ENCODE peak calls at places on chromosomes 6 and 20, in six cellular contexts. V is GM12892, U is H1, Q is HepG2, I is K562, Y is GM12878. M is an unnamed sample.

GRCh38 chr20:23658336-23658735 is 20.6 kb upstream of the CST3 start:
- DNase-seq in V (no peak), U (no peak), Q (no peak), I (no peak), Y (no peak), M (no peak)

GRCh38 chr6:106872044-106872443 is 102.5 kb downstream of the CD24 start:
- DNase-seq in V (no peak), U (no peak), Q (no peak), I (no peak), Y (no peak), M (no peak)

GRCh38 chr6:18387061-18387721 is at the start of gene RNF144B:
- DNase-seq in V (peak), U (peak), Q (peak), I (no peak), Y (peak), M (no peak)

GRCh38 chr6:170346649-170347048 is 40.1 kb downstream of the FAM120B start:
- DNase-seq in V (no peak), U (no peak), Q (no peak), I (no peak), Y (no peak), M (no peak)

GRCh38 chr6:149284904-149285303 is 32.6 kb upstream of the TAB2 start:
- DNase-seq in V (no peak), U (no peak), Q (no peak), I (no peak), Y (no peak), M (no peak)

GRCh38 chr6:140579918-140580317 is 1205.5 kb upstream of the CITED2 start:
- DNase-seq in V (no peak), U (no peak), Q (no peak), I (no peak), Y (no peak), M (no peak)

GRCh38 chr20:36737183-36737499 is 8.7 kb downstream of the NDRG3 start:
- DNase-seq in V (no peak), U (no peak), Q (no peak), I (no peak), Y (no peak), M (no peak)

GRCh38 chr6:72218125-72218524 is 331.8 kb downstream of the RIMS1 start:
- DNase-seq in V (no peak), U (peak), Q (peak), I (peak), Y (no peak), M (no peak)

GRCh38 chr6:37365791-37366190 is 12.0 kb downstream of the RNF8 start:
- DNase-seq in V (no peak), U (no peak), Q (peak), I (no peak), Y (no peak), M (no peak)

GRCh38 chr20:1185781-1186334 is 1.1 kb upstream of the TMEM74B start:
- DNase-seq in V (peak), U (peak), Q (peak), I (peak), Y (no peak), M (peak)

GRCh38 chr6:131914234-131914633 is 36.9 kb downstream of the CCN2 start:
- DNase-seq in V (no peak), U (no peak), Q (no peak), I (no peak), Y (no peak), M (no peak)

GRCh38 chr6:36735110-36735971 is 37.7 kb downstream of the RAB44 start:
- DNase-seq in V (no peak), U (no peak), Q (no peak), I (no peak), Y (no peak), M (peak)

GRCh38 chr6:39367661-39368060 is 45.2 kb upstream of the KCNK16 start:
- DNase-seq in V (no peak), U (no peak), Q (no peak), I (no peak), Y (no peak), M (no peak)

GRCh38 chr20:53883098-53883762 is 187.2 kb downstream of the BCAS1 start:
- DNase-seq in V (no peak), U (no peak), Q (no peak), I (no peak), Y (no peak), M (no peak)

GRCh38 chr6:15249371-15250019 is 3.6 kb downstream of the JARID2 start:
- DNase-seq in V (no peak), U (no peak), Q (no peak), I (no peak), Y (no peak), M (no peak)
- TF ChIP-seq TAF1 in V (no peak), U (no peak), Q (no peak), I (no peak), Y (no peak), M (no peak)

GRCh38 chr20:63979221-63979548 is 257 bp downstream of the SAMD10 start:
- DNase-seq in V (no peak), U (no peak), Q (no peak), I (no peak), Y (no peak), M (no peak)

GRCh38 chr20:63982937-63983336 is 2.0 kb downstream of the PRPF6 start:
- DNase-seq in V (no peak), U (no peak), Q (no peak), I (no peak), Y (no peak), M (no peak)

GRCh38 chr20:63980317-63980805 is 571 bp upstream of the PRPF6 start:
- DNase-seq in V (no peak), U (no peak), Q (peak), I (no peak), Y (no peak), M (no peak)

GRCh38 chr20:63979549-63980316 is at the start of gene SAMD10:
- DNase-seq in V (peak), U (no peak), Q (peak), I (peak), Y (peak), M (peak)

GRCh38 chr20:63980806-63981728 is at the start of gene PRPF6:
- DNase-seq in V (peak), U (peak), Q (peak), I (peak), Y (peak), M (peak)
- TF ChIP-seq POLR2A in V (peak), U (no peak), Q (no peak), I (peak), Y (peak), M (peak)

GRCh38 chr6:151292974-151293373 is 53.2 kb downstream of the AKAP12 start:
- DNase-seq in V (no peak), U (no peak), Q (no peak), I (no peak), Y (no peak), M (no peak)
- TF ChIP-seq POLR2AphosphoS5 in V (no peak), U (no peak), Q (no peak), I (no peak), Y (no peak), M (no peak)

DNA sequence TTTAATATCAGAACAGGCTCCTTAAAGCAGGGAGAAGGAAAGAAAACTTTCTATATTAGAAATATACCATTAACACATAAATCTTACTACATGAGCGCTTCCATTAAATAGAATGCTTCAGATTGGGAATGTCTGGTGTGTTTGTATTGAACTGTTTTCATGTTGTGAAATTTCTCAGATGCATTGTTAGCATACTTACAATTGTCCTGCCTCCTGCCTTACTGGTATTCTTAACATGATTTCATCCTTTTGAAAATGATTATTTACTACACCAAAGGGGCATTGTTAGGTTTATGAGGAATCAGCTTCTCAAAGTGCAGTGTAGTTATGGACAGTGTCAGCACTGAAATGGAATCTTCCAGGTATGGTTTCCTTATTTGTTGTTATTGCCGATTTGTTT is 145.6 kb downstream of the MTFR2 start:
- DNase-seq in V (no peak), U (no peak), Q (no peak), I (no peak), Y (no peak), M (no peak)
- TF ChIP-seq TAF1 in V (no peak), U (no peak), Q (no peak), I (no peak), Y (no peak), M (no peak)

DNA sequence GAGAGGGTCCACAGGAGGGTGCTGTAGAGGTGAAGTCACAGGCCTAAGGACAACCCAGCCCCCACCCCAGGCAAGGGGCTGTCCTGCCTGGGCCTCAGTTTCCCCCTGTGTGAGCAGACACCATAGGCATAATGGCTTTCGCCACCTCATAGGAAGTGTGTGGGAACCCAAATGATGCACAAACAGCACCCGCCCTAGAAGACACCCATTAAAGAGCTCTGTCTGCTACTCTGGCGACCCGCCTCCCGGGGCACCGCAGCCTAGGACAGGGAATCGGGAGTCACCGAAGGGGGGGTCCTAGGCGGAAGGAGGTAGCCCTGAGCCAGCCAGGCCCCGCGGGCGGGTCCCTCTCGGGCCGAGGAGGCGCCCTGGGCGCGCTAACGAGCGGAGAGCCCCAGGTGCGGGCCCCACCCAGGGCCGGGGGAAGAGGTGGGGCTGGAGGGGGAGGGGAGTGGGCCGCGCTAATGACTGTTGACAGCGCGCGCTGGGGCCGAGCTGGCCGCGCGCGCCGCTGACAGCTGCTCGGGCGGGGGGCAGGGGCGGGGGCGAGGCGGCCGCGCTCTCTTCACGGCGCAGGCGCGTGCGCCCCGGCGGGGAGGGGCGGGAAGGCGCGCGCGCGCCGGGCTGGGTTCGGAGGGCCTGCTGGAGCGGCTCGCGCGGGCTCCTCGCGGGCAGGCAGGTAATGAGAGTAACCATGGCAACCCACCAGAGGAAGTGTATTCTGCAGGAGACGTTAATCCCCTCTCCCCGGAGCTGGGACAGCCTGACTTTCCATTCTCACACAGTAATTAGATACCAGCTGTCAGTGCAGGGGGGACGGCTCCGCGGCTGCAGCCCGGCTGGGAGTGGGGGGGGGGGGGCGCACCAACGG is 48.9 kb downstream of the NOL4L start:
- DNase-seq in V (peak), U (no peak), Q (peak), I (peak), Y (no peak), M (peak)
- TF ChIP-seq POLR2A in V (no peak), U (no peak), Q (no peak), I (no peak), Y (peak), M (no peak)

GRCh38 chr6:4577406-4577805 is 198.8 kb upstream of the CDYL start:
- DNase-seq in V (no peak), U (no peak), Q (no peak), I (no peak), Y (no peak), M (no peak)
- TF ChIP-seq POLR2AphosphoS5 in V (no peak), U (no peak), Q (no peak), I (no peak), Y (no peak), M (no peak)